ENCODE peak calls at places on chromosome 2, in four cellular contexts. U is iris pigment epithelial cell, R is choroid plexus epithelial cell, Q is body of pancreas. E is an unnamed sample.

GRCh38 chr2:130393318-130393910 is 37.6 kb downstream of the PTPN18 start:
- DNase-seq in Q (no peak), R (peak), U (no peak), E (no peak)

GRCh38 chr2:191115801-191116200 is 35.0 kb downstream of the STAT4 start:
- DNase-seq in U (peak), R (peak), Q (no peak), E (no peak)

GRCh38 chr2:137525644-137526190 is 438.6 kb upstream of the HNMT start:
- DNase-seq in U (no peak), R (no peak), Q (no peak), E (no peak)

GRCh38 chr2:202690321-202690900 is 55.6 kb downstream of the FAM117B start:
- DNase-seq in R (peak), Q (no peak), U (peak), E (no peak)

GRCh38 chr2:156704612-156705011 is 268.4 kb downstream of the GPD2 start:
- DNase-seq in Q (peak), R (no peak), U (no peak), E (peak)

GRCh38 chr2:241804326-241805276 is 4.4 kb upstream of the NEU4 start:
- DNase-seq in R (peak), Q (no peak), U (peak), E (peak)

GRCh38 chr2:46136481-46136880 is 160.7 kb upstream of the EPAS1 start:
- DNase-seq in Q (no peak), R (no peak), U (no peak), E (no peak)

GRCh38 chr2:151315381-151315903 is 26.0 kb upstream of the NMI start:
- DNase-seq in U (peak), R (no peak), Q (no peak), E (peak)

GRCh38 chr2:220341014-220341413 is 713.6 kb downstream of the SLC4A3 start:
- DNase-seq in Q (no peak), R (no peak), U (peak), E (no peak)

GRCh38 chr2:46992776-46993175 is 77.2 kb upstream of the MCFD2 start:
- DNase-seq in R (no peak), Q (no peak), U (no peak), E (no peak)

E was measured in left cardiac atrium.